ENCODE peak calls at places on chromosomes 2 and 18, in nine cellular contexts. One of them, this sample, is unnamed.

GRCh38 chr2:219018286-219018685 is 23.0 kb downstream of the CFAP65 start:
- DNase-seq in mesothelial cell of epicardium: no peak
- DNase-seq in heart left ventricle: no peak
- DNase-seq in iPS-NIHi11: no peak
- DNase-seq in CD8-positive, alpha-beta memory T cell: no peak
- DNase-seq in naive B cell: no peak
- DNase-seq in lung: no peak
- DNase-seq in activated T-cell treated with anti-CD3 and anti-CD28 coated beads for 48 hours: no peak
- DNase-seq in WTC11: no peak
- DNase-seq in this sample: peak

GRCh38 chr2:166700079-166700478 is 188.2 kb upstream of the XIRP2 start:
- DNase-seq in activated T-cell treated with anti-CD3 and anti-CD28 coated beads for 48 hours: no peak
- DNase-seq in WTC11: no peak
- DNase-seq in mesothelial cell of epicardium: no peak
- DNase-seq in iPS-NIHi11: no peak
- DNase-seq in lung: no peak
- DNase-seq in naive B cell: no peak
- DNase-seq in heart left ventricle: no peak
- DNase-seq in CD8-positive, alpha-beta memory T cell: no peak
- DNase-seq in this sample: no peak

GRCh38 chr2:85605406-85606115 is 3.1 kb upstream of the TMEM150A start:
- DNase-seq in heart left ventricle: no peak
- DNase-seq in mesothelial cell of epicardium: peak
- DNase-seq in naive B cell: no peak
- DNase-seq in CD8-positive, alpha-beta memory T cell: no peak
- DNase-seq in iPS-NIHi11: no peak
- DNase-seq in activated T-cell treated with anti-CD3 and anti-CD28 coated beads for 48 hours: no peak
- DNase-seq in lung: peak
- DNase-seq in WTC11: no peak
- DNase-seq in this sample: no peak

GRCh38 chr2:11692966-11693521 is 23.0 kb upstream of the NTSR2 start:
- DNase-seq in mesothelial cell of epicardium: peak
- DNase-seq in lung: peak
- DNase-seq in activated T-cell treated with anti-CD3 and anti-CD28 coated beads for 48 hours: peak
- DNase-seq in WTC11: peak
- DNase-seq in iPS-NIHi11: peak
- DNase-seq in heart left ventricle: peak
- DNase-seq in naive B cell: peak
- DNase-seq in CD8-positive, alpha-beta memory T cell: peak
- DNase-seq in this sample: peak

GRCh38 chr2:238914648-238915015 is 66.7 kb downstream of the TWIST2 start:
- DNase-seq in naive B cell: no peak
- DNase-seq in iPS-NIHi11: no peak
- DNase-seq in lung: no peak
- DNase-seq in mesothelial cell of epicardium: no peak
- DNase-seq in WTC11: no peak
- DNase-seq in heart left ventricle: no peak
- DNase-seq in activated T-cell treated with anti-CD3 and anti-CD28 coated beads for 48 hours: no peak
- DNase-seq in CD8-positive, alpha-beta memory T cell: peak
- DNase-seq in this sample: no peak

GRCh38 chr2:156356006-156356764 is 23.7 kb upstream of the NR4A2 start:
- DNase-seq in iPS-NIHi11: no peak
- DNase-seq in activated T-cell treated with anti-CD3 and anti-CD28 coated beads for 48 hours: no peak
- DNase-seq in heart left ventricle: no peak
- DNase-seq in CD8-positive, alpha-beta memory T cell: no peak
- DNase-seq in mesothelial cell of epicardium: no peak
- DNase-seq in naive B cell: no peak
- DNase-seq in lung: no peak
- DNase-seq in WTC11: no peak
- DNase-seq in this sample: no peak

GRCh38 chr2:18588802-18589201 is 567 bp downstream of the NT5C1B start:
- DNase-seq in heart left ventricle: no peak
- DNase-seq in iPS-NIHi11: no peak
- DNase-seq in activated T-cell treated with anti-CD3 and anti-CD28 coated beads for 48 hours: no peak
- DNase-seq in WTC11: no peak
- DNase-seq in CD8-positive, alpha-beta memory T cell: no peak
- DNase-seq in mesothelial cell of epicardium: no peak
- DNase-seq in naive B cell: no peak
- DNase-seq in lung: no peak
- DNase-seq in this sample: no peak

GRCh38 chr2:163246111-163246510 is 407.5 kb upstream of the KCNH7 start:
- DNase-seq in WTC11: no peak
- DNase-seq in naive B cell: no peak
- DNase-seq in CD8-positive, alpha-beta memory T cell: no peak
- DNase-seq in heart left ventricle: no peak
- DNase-seq in mesothelial cell of epicardium: no peak
- DNase-seq in activated T-cell treated with anti-CD3 and anti-CD28 coated beads for 48 hours: no peak
- DNase-seq in iPS-NIHi11: no peak
- DNase-seq in lung: no peak
- DNase-seq in this sample: no peak

GRCh38 chr2:232816656-232817055 is 40.3 kb upstream of the KCNJ13 start:
- DNase-seq in lung: no peak
- DNase-seq in heart left ventricle: no peak
- DNase-seq in activated T-cell treated with anti-CD3 and anti-CD28 coated beads for 48 hours: no peak
- DNase-seq in CD8-positive, alpha-beta memory T cell: no peak
- DNase-seq in mesothelial cell of epicardium: no peak
- DNase-seq in naive B cell: no peak
- DNase-seq in iPS-NIHi11: no peak
- DNase-seq in WTC11: no peak
- DNase-seq in this sample: no peak

GRCh38 chr2:164816900-164817299 is 24.7 kb downstream of the COBLL1 start:
- DNase-seq in naive B cell: no peak
- DNase-seq in activated T-cell treated with anti-CD3 and anti-CD28 coated beads for 48 hours: no peak
- DNase-seq in WTC11: no peak
- DNase-seq in mesothelial cell of epicardium: no peak
- DNase-seq in heart left ventricle: no peak
- DNase-seq in CD8-positive, alpha-beta memory T cell: no peak
- DNase-seq in iPS-NIHi11: no peak
- DNase-seq in lung: no peak
- DNase-seq in this sample: no peak

GRCh38 chr18:65415167-65415566 is 335.6 kb upstream of the CDH7 start:
- DNase-seq in lung: no peak
- DNase-seq in naive B cell: no peak
- DNase-seq in CD8-positive, alpha-beta memory T cell: no peak
- DNase-seq in iPS-NIHi11: peak
- DNase-seq in activated T-cell treated with anti-CD3 and anti-CD28 coated beads for 48 hours: no peak
- DNase-seq in mesothelial cell of epicardium: no peak
- DNase-seq in WTC11: no peak
- DNase-seq in heart left ventricle: no peak
- DNase-seq in this sample: no peak

GRCh38 chr2:203582468-203582867 is 47.4 kb upstream of the RAPH1 start:
- DNase-seq in naive B cell: no peak
- DNase-seq in iPS-NIHi11: no peak
- DNase-seq in lung: no peak
- DNase-seq in heart left ventricle: no peak
- DNase-seq in WTC11: no peak
- DNase-seq in mesothelial cell of epicardium: no peak
- DNase-seq in CD8-positive, alpha-beta memory T cell: no peak
- DNase-seq in activated T-cell treated with anti-CD3 and anti-CD28 coated beads for 48 hours: no peak
- DNase-seq in this sample: no peak